ENCODE peak calls at places on chromosomes 3 and 15, in eight cellular contexts. K, B, M, G, F, Z, V and J are unnamed samples.

GRCh38 chr15:25775317-25775912 is 87.7 kb downstream of the ATP10A start:
- DNase-seq in F (peak), K (peak), V (no peak), B (peak), G (no peak), Z (no peak), M (no peak), J (peak)

GRCh38 chr15:52379395-52380111 is 83.9 kb upstream of the MYO5C start:
- DNase-seq in F (no peak), G (no peak), V (no peak), K (no peak), Z (no peak), M (no peak), B (no peak), J (no peak)

GRCh38 chr3:14402304-14402811 is at the start of gene SLC6A6:
- DNase-seq in M (peak), G (peak), Z (peak), B (peak), K (peak), F (peak), V (peak), J (peak)

GRCh38 chr3:46517016-46517770 is 19.4 kb downstream of the RTP3 start:
- DNase-seq in M (no peak), K (peak), B (peak), G (no peak), V (no peak), F (no peak), Z (no peak), J (peak)

GRCh38 chr3:46595819-46596218 is 16.5 kb upstream of the FAM240A start:
- DNase-seq in M (no peak), B (no peak), V (no peak), Z (no peak), F (no peak), G (no peak), K (no peak), J (no peak)

GRCh38 chr15:83982748-83983147 is 252.8 kb upstream of the GOLGA6L4 start:
- DNase-seq in Z (no peak), G (no peak), B (no peak), K (no peak), F (no peak), M (no peak), V (no peak), J (no peak)

GRCh38 chr15:68833734-68834334 is 13.1 kb upstream of the ANP32A start:
- DNase-seq in K (no peak), B (no peak), G (no peak), V (no peak), M (no peak), F (no peak), Z (no peak), J (peak)

GRCh38 chr3:170745211-170745718 is 124.7 kb downstream of the RPL22L1 start:
- DNase-seq in G (no peak), M (no peak), Z (no peak), F (no peak), B (peak), V (no peak), K (peak), J (peak)

GRCh38 chr3:121803921-121804320 is 30.9 kb downstream of the IQCB1 start:
- DNase-seq in V (no peak), F (no peak), M (no peak), Z (no peak), K (no peak), B (no peak), G (no peak), J (no peak)

GRCh38 chr3:60809857-60810256 is 441.4 kb downstream of the FHIT start:
- DNase-seq in F (no peak), V (no peak), M (no peak), B (no peak), K (no peak), G (no peak), Z (no peak), J (peak)

GRCh38 chr3:10248984-10249748 is 907 bp downstream of the TATDN2 start:
- DNase-seq in V (peak), F (no peak), K (peak), B (no peak), Z (no peak), M (peak), G (no peak), J (peak)